ENCODE peak calls at places on chromosomes 11 and 22, in five cellular contexts. Y is HepG2, J is H1, U is HCT116, V is SK-N-SH. O is an unnamed sample.

GRCh38 chr11:33500865-33501479 is 199.7 kb downstream of the C11orf91 start:
- DNase-seq in Y (peak; percentile 9), J (no peak), U (no peak), V (no peak), O (no peak)

GRCh38 chr11:126307706-126308105 is 3.8 kb downstream of the DCPS start:
- DNase-seq in Y (peak; percentile 35), J (no peak), U (no peak), V (peak; percentile 33), O (no peak)

GRCh38 chr22:35155403-35156025 is 89.6 kb downstream of the ISX start:
- DNase-seq in Y (no peak), J (no peak), U (no peak), V (no peak), O (no peak)

GRCh38 chr22:24230911-24231656 is 13.8 kb downstream of the GGT5 start:
- DNase-seq in Y (no peak), J (peak; percentile 51), U (no peak), V (peak; percentile 53), O (no peak)

GRCh38 chr11:8382436-8383053 is 118.9 kb upstream of the LMO1 start:
- DNase-seq in Y (no peak), J (no peak), U (no peak), V (no peak), O (no peak)

GRCh38 chr22:31533391-31533790 is 37.1 kb downstream of the SFI1 start:
- DNase-seq in Y (no peak), J (no peak), U (no peak), V (no peak), O (no peak)

GRCh38 chr22:31748490-31748889 is 1.4 kb downstream of the PRR14L start:
- DNase-seq in Y (no peak), J (no peak), U (no peak), V (no peak), O (no peak)

GRCh38 chr11:6269994-6270393 is 10.4 kb downstream of the CCKBR start:
- DNase-seq in Y (no peak), J (no peak), U (no peak), V (peak; percentile 48), O (no peak)

GRCh38 chr11:131591051-131591461 is 220.6 kb downstream of the NTM start:
- DNase-seq in Y (no peak), J (no peak), U (no peak), V (no peak), O (no peak)

GRCh38 chr11:18581825-18582224 is 6.7 kb downstream of the UEVLD start:
- DNase-seq in Y (no peak), J (no peak), U (no peak), V (no peak), O (no peak)

GRCh38 chr11:10455637-10456487 is 798 bp downstream of the AMPD3 start:
- DNase-seq in Y (peak; percentile 25), J (no peak), U (peak; percentile 26), V (peak; percentile 78), O (no peak)

GRCh38 chr11:3626250-3626960 is 15.4 kb downstream of the ART5 start:
- DNase-seq in Y (no peak), J (no peak), U (no peak), V (no peak), O (no peak)

GRCh38 chr11:121418625-121419114 is 33.4 kb upstream of the SORL1 start:
- DNase-seq in Y (no peak), J (no peak), U (no peak), V (no peak), O (no peak)

GRCh38 chr11:69949327-69949726 is 128.8 kb upstream of the ANO1 start:
- DNase-seq in Y (peak; percentile 53), J (no peak), U (peak; percentile 97), V (no peak), O (no peak)

GRCh38 chr22:35970601-35971417 is 57.8 kb downstream of the RBFOX2 start:
- DNase-seq in Y (no peak), J (no peak), U (no peak), V (no peak), O (no peak)

GRCh38 chr22:35524966-35525686 is 15.5 kb upstream of the RASD2 start:
- DNase-seq in Y (no peak), J (no peak), U (no peak), V (peak; percentile 88), O (no peak)

GRCh38 chr22:44586337-44586990 is 88.4 kb upstream of the RTL6 start:
- DNase-seq in Y (no peak), J (no peak), U (no peak), V (no peak), O (no peak)

GRCh38 chr11:8807544-8808225 is 103.3 kb upstream of the AKIP1 start:
- DNase-seq in Y (no peak), J (no peak), U (no peak), V (no peak), O (no peak)

GRCh38 chr11:69554849-69555248 is 73.4 kb downstream of the LINC01488 start:
- DNase-seq in Y (peak; percentile 11), J (no peak), U (no peak), V (no peak), O (no peak)

GRCh38 chr11:6002202-6002699 is 4.5 kb downstream of the OR56A4 start:
- DNase-seq in Y (no peak), J (no peak), U (no peak), V (no peak), O (no peak)

GRCh38 chr11:86198156-86198555 is 46.4 kb upstream of the EED start:
- DNase-seq in Y (no peak), J (no peak), U (no peak), V (no peak), O (no peak)

GRCh38 chr22:25626146-25626992 is 61.9 kb downstream of the GRK3 start:
- DNase-seq in Y (no peak), J (no peak), U (no peak), V (no peak), O (no peak)

GRCh38 chr11:80899381-80899780 is 1458.6 kb upstream of the TENM4 start:
- DNase-seq in Y (no peak), J (no peak), U (no peak), V (no peak), O (no peak)

GRCh38 chr11:8720376-8720775 is 37.8 kb downstream of the RPL27A start:
- DNase-seq in Y (no peak), J (no peak), U (no peak), V (no peak), O (no peak)

GRCh38 chr22:50731811-50732624 is 6.0 kb upstream of the ACR start:
- DNase-seq in Y (peak; percentile 28), J (no peak), U (peak; percentile 15), V (peak; percentile 86), O (peak; percentile 71)

GRCh38 chr22:27667121-27667843 is 134.3 kb downstream of the MN1 start:
- DNase-seq in Y (no peak), J (no peak), U (no peak), V (no peak), O (no peak)

GRCh38 chr11:17351510-17352176 is at the start of gene NCR3LG1:
- DNase-seq in Y (peak; percentile 46), J (no peak), U (no peak), V (peak; percentile 73), O (peak; percentile 55)

GRCh38 chr11:11265320-11265719 is 87.7 kb downstream of the CSNK2A3 start:
- DNase-seq in Y (no peak), J (no peak), U (no peak), V (no peak), O (no peak)

GRCh38 chr11:2555891-2556290 is 111.1 kb downstream of the KCNQ1 start:
- DNase-seq in Y (no peak), J (no peak), U (no peak), V (no peak), O (no peak)

GRCh38 chr22:23213031-23213555 is 32.8 kb downstream of the BCR start:
- DNase-seq in Y (no peak), J (no peak), U (no peak), V (no peak), O (no peak)

GRCh38 chr11:7278314-7278917 is 26.7 kb downstream of the SYT9 start:
- DNase-seq in Y (peak; percentile 10), J (no peak), U (peak; percentile 24), V (peak; percentile 37), O (peak; percentile 34)

GRCh38 chr11:8087185-8087584 is 6.2 kb downstream of the TUB start:
- DNase-seq in Y (no peak), J (no peak), U (no peak), V (no peak), O (no peak)

GRCh38 chr11:44578279-44578678 is 12.8 kb downstream of the CD82 start:
- DNase-seq in Y (no peak), J (no peak), U (no peak), V (no peak), O (no peak)

GRCh38 chr11:82823635-82824614 is 76.3 kb downstream of the PRCP start:
- DNase-seq in Y (no peak), J (no peak), U (no peak), V (no peak), O (no peak)
- TF ChIP-seq JUND in Y (no peak), J (no peak), U (no peak), V (no peak), O (no peak)

GRCh38 chr11:79255965-79256364 is 184.9 kb downstream of the TENM4 start:
- DNase-seq in Y (no peak), J (no peak), U (no peak), V (no peak), O (no peak)

GRCh38 chr11:79263001-79263400 is 177.8 kb downstream of the TENM4 start:
- DNase-seq in Y (no peak), J (no peak), U (no peak), V (no peak), O (no peak)

GRCh38 chr11:79262221-79262620 is 178.6 kb downstream of the TENM4 start:
- DNase-seq in Y (no peak), J (no peak), U (no peak), V (no peak), O (no peak)

GRCh38 chr11:79258606-79259005 is 182.2 kb downstream of the TENM4 start:
- DNase-seq in Y (no peak), J (no peak), U (no peak), V (no peak), O (no peak)

GRCh38 chr11:79259800-79260199 is 181.0 kb downstream of the TENM4 start:
- DNase-seq in Y (no peak), J (no peak), U (no peak), V (no peak), O (no peak)
- TF ChIP-seq JUND in Y (no peak), J (no peak), U (no peak), V (no peak), O (no peak)

GRCh38 chr22:38873469-38874411 is 1.7 kb upstream of the CBX6 start:
- DNase-seq in Y (no peak), J (no peak), U (no peak), V (no peak), O (no peak)
- TF ChIP-seq JUND in Y (no peak), J (no peak), U (no peak), V (no peak), O (no peak)

GRCh38 chr11:101346591-101346990 is 217.0 kb upstream of the PGR start:
- DNase-seq in Y (no peak), J (no peak), U (no peak), V (no peak), O (no peak)

GRCh38 chr11:101345891-101346290 is 216.3 kb upstream of the PGR start:
- DNase-seq in Y (no peak), J (no peak), U (no peak), V (no peak), O (no peak)

DNA sequence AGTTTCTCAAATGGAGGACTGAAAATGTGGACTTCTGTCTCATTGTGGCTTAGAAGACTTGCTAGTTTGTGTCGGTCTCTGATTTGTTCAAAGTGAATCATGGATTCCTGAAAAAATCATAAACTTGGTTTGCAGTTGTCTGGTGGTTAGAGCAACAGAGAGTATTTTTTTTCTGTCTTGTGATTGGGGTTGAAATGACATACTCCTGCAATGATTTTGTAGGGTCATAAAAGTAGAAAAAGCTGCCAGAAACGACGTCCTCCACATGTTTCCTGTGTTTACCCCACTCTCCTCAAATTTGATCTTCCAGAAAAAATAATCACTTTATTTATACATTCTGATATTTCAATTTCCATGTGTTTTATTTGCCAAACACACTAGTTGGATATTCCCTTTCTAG is 219.2 kb upstream of the PGR start:
- DNase-seq in Y (no peak), J (no peak), U (no peak), V (no peak), O (no peak)
- TF ChIP-seq JUND in Y (no peak), J (no peak), U (no peak), V (no peak), O (no peak)